ENCODE peak calls at places on chromosomes 16 and 17, in ten cellular contexts. One of them, this sample, is unnamed.

GRCh38 chr17:50605434-50605833 is 29.2 kb upstream of the ABCC3 start:
- DNase-seq in stimulated activated CD8-positive, alpha-beta memory T cell treated with anti-CD3 and anti-CD28 coated beads, Interleukin-15, amount 100 ng/mL, for 24 hours: no peak
- DNase-seq in COR-L47: no peak
- DNase-seq in upper lobe of right lung: no peak
- DNase-seq in kidney epithelial cell: no peak
- DNase-seq in transverse colon: no peak
- DNase-seq in stomach: no peak
- DNase-seq in progenitor cell of endocrine pancreas: no peak
- DNase-seq in lung: no peak
- DNase-seq in ovary: no peak
- DNase-seq in this sample: no peak

GRCh38 chr16:2530629-2531318 is 434 bp downstream of the CEMP1 start:
- DNase-seq in stimulated activated CD8-positive, alpha-beta memory T cell treated with anti-CD3 and anti-CD28 coated beads, Interleukin-15, amount 100 ng/mL, for 24 hours: no peak
- DNase-seq in COR-L47: no peak
- DNase-seq in upper lobe of right lung: peak
- DNase-seq in kidney epithelial cell: no peak
- DNase-seq in transverse colon: no peak
- DNase-seq in stomach: no peak
- DNase-seq in progenitor cell of endocrine pancreas: no peak
- DNase-seq in lung: no peak
- DNase-seq in ovary: no peak
- DNase-seq in this sample: no peak

GRCh38 chr17:55121268-55121667 is 143.5 kb upstream of the HLF start:
- DNase-seq in stimulated activated CD8-positive, alpha-beta memory T cell treated with anti-CD3 and anti-CD28 coated beads, Interleukin-15, amount 100 ng/mL, for 24 hours: no peak
- DNase-seq in COR-L47: no peak
- DNase-seq in upper lobe of right lung: no peak
- DNase-seq in kidney epithelial cell: no peak
- DNase-seq in transverse colon: no peak
- DNase-seq in stomach: no peak
- DNase-seq in progenitor cell of endocrine pancreas: no peak
- DNase-seq in lung: no peak
- DNase-seq in ovary: no peak
- DNase-seq in this sample: no peak

GRCh38 chr17:9057310-9057709 is 36.0 kb downstream of the NTN1 start:
- DNase-seq in stimulated activated CD8-positive, alpha-beta memory T cell treated with anti-CD3 and anti-CD28 coated beads, Interleukin-15, amount 100 ng/mL, for 24 hours: no peak
- DNase-seq in COR-L47: no peak
- DNase-seq in upper lobe of right lung: no peak
- DNase-seq in kidney epithelial cell: no peak
- DNase-seq in transverse colon: no peak
- DNase-seq in stomach: no peak
- DNase-seq in progenitor cell of endocrine pancreas: no peak
- DNase-seq in lung: no peak
- DNase-seq in ovary: no peak
- DNase-seq in this sample: no peak

GRCh38 chr17:62064791-62065563 is at the start of gene MED13:
- DNase-seq in stimulated activated CD8-positive, alpha-beta memory T cell treated with anti-CD3 and anti-CD28 coated beads, Interleukin-15, amount 100 ng/mL, for 24 hours: peak
- DNase-seq in COR-L47: peak
- DNase-seq in upper lobe of right lung: peak
- DNase-seq in kidney epithelial cell: no peak
- DNase-seq in transverse colon: peak
- DNase-seq in stomach: peak
- DNase-seq in progenitor cell of endocrine pancreas: peak
- DNase-seq in lung: peak
- DNase-seq in ovary: peak
- DNase-seq in this sample: no peak

GRCh38 chr17:73196500-73196899 is 3.6 kb downstream of the COG1 start:
- DNase-seq in stimulated activated CD8-positive, alpha-beta memory T cell treated with anti-CD3 and anti-CD28 coated beads, Interleukin-15, amount 100 ng/mL, for 24 hours: no peak
- DNase-seq in COR-L47: no peak
- DNase-seq in upper lobe of right lung: no peak
- DNase-seq in kidney epithelial cell: no peak
- DNase-seq in transverse colon: peak
- DNase-seq in stomach: peak
- DNase-seq in progenitor cell of endocrine pancreas: no peak
- DNase-seq in lung: no peak
- DNase-seq in ovary: peak
- DNase-seq in this sample: no peak

GRCh38 chr17:7025240-7025639 is 2.4 kb downstream of the BCL6B start:
- DNase-seq in stimulated activated CD8-positive, alpha-beta memory T cell treated with anti-CD3 and anti-CD28 coated beads, Interleukin-15, amount 100 ng/mL, for 24 hours: no peak
- DNase-seq in COR-L47: no peak
- DNase-seq in upper lobe of right lung: no peak
- DNase-seq in kidney epithelial cell: no peak
- DNase-seq in transverse colon: no peak
- DNase-seq in stomach: no peak
- DNase-seq in progenitor cell of endocrine pancreas: no peak
- DNase-seq in lung: no peak
- DNase-seq in ovary: no peak
- DNase-seq in this sample: no peak

GRCh38 chr16:76932541-76933211 is 258.3 kb upstream of the MON1B start:
- DNase-seq in stimulated activated CD8-positive, alpha-beta memory T cell treated with anti-CD3 and anti-CD28 coated beads, Interleukin-15, amount 100 ng/mL, for 24 hours: no peak
- DNase-seq in COR-L47: no peak
- DNase-seq in upper lobe of right lung: no peak
- DNase-seq in kidney epithelial cell: peak
- DNase-seq in transverse colon: no peak
- DNase-seq in stomach: no peak
- DNase-seq in progenitor cell of endocrine pancreas: no peak
- DNase-seq in lung: no peak
- DNase-seq in ovary: no peak
- DNase-seq in this sample: no peak

GRCh38 chr17:49995055-49995738 is at the start of gene DLX3:
- DNase-seq in stimulated activated CD8-positive, alpha-beta memory T cell treated with anti-CD3 and anti-CD28 coated beads, Interleukin-15, amount 100 ng/mL, for 24 hours: no peak
- DNase-seq in COR-L47: peak
- DNase-seq in upper lobe of right lung: peak
- DNase-seq in kidney epithelial cell: no peak
- DNase-seq in transverse colon: peak
- DNase-seq in stomach: peak
- DNase-seq in progenitor cell of endocrine pancreas: peak
- DNase-seq in lung: peak
- DNase-seq in ovary: peak
- DNase-seq in this sample: no peak

GRCh38 chr17:40490289-40490853 is 11.1 kb downstream of the TNS4 start:
- DNase-seq in stimulated activated CD8-positive, alpha-beta memory T cell treated with anti-CD3 and anti-CD28 coated beads, Interleukin-15, amount 100 ng/mL, for 24 hours: no peak
- DNase-seq in COR-L47: peak
- DNase-seq in upper lobe of right lung: no peak
- DNase-seq in kidney epithelial cell: peak
- DNase-seq in transverse colon: peak
- DNase-seq in stomach: no peak
- DNase-seq in progenitor cell of endocrine pancreas: no peak
- DNase-seq in lung: no peak
- DNase-seq in ovary: peak
- DNase-seq in this sample: no peak

GRCh38 chr16:1183235-1183907 is 30.5 kb downstream of the CACNA1H start:
- DNase-seq in stimulated activated CD8-positive, alpha-beta memory T cell treated with anti-CD3 and anti-CD28 coated beads, Interleukin-15, amount 100 ng/mL, for 24 hours: no peak
- DNase-seq in COR-L47: peak
- DNase-seq in upper lobe of right lung: no peak
- DNase-seq in kidney epithelial cell: no peak
- DNase-seq in transverse colon: peak
- DNase-seq in stomach: no peak
- DNase-seq in progenitor cell of endocrine pancreas: no peak
- DNase-seq in lung: no peak
- DNase-seq in ovary: peak
- DNase-seq in this sample: no peak

GRCh38 chr17:69602969-69603368 is 188.5 kb downstream of the MAP2K6 start:
- DNase-seq in stimulated activated CD8-positive, alpha-beta memory T cell treated with anti-CD3 and anti-CD28 coated beads, Interleukin-15, amount 100 ng/mL, for 24 hours: no peak
- DNase-seq in COR-L47: no peak
- DNase-seq in upper lobe of right lung: no peak
- DNase-seq in kidney epithelial cell: no peak
- DNase-seq in transverse colon: no peak
- DNase-seq in stomach: no peak
- DNase-seq in progenitor cell of endocrine pancreas: no peak
- DNase-seq in lung: no peak
- DNase-seq in ovary: no peak
- DNase-seq in this sample: no peak

GRCh38 chr16:83420206-83420760 is 387.5 kb upstream of the HSBP1 start:
- DNase-seq in stimulated activated CD8-positive, alpha-beta memory T cell treated with anti-CD3 and anti-CD28 coated beads, Interleukin-15, amount 100 ng/mL, for 24 hours: no peak
- DNase-seq in COR-L47: no peak
- DNase-seq in upper lobe of right lung: no peak
- DNase-seq in kidney epithelial cell: no peak
- DNase-seq in transverse colon: no peak
- DNase-seq in stomach: no peak
- DNase-seq in progenitor cell of endocrine pancreas: no peak
- DNase-seq in lung: no peak
- DNase-seq in ovary: no peak
- DNase-seq in this sample: no peak

GRCh38 chr17:80145076-80146075 is 1.6 kb downstream of the EIF4A3 start:
- DNase-seq in stimulated activated CD8-positive, alpha-beta memory T cell treated with anti-CD3 and anti-CD28 coated beads, Interleukin-15, amount 100 ng/mL, for 24 hours: no peak
- DNase-seq in COR-L47: no peak
- DNase-seq in upper lobe of right lung: no peak
- DNase-seq in kidney epithelial cell: no peak
- DNase-seq in transverse colon: no peak
- DNase-seq in stomach: no peak
- DNase-seq in progenitor cell of endocrine pancreas: no peak
- DNase-seq in lung: no peak
- DNase-seq in ovary: no peak
- DNase-seq in this sample: no peak

GRCh38 chr17:21297597-21297996 is 13.1 kb downstream of the MAP2K3 start:
- DNase-seq in stimulated activated CD8-positive, alpha-beta memory T cell treated with anti-CD3 and anti-CD28 coated beads, Interleukin-15, amount 100 ng/mL, for 24 hours: no peak
- DNase-seq in COR-L47: no peak
- DNase-seq in upper lobe of right lung: peak
- DNase-seq in kidney epithelial cell: no peak
- DNase-seq in transverse colon: no peak
- DNase-seq in stomach: no peak
- DNase-seq in progenitor cell of endocrine pancreas: no peak
- DNase-seq in lung: no peak
- DNase-seq in ovary: no peak
- DNase-seq in this sample: no peak

GRCh38 chr16:49594706-49595534 is 221.3 kb downstream of the C16orf78 start:
- DNase-seq in stimulated activated CD8-positive, alpha-beta memory T cell treated with anti-CD3 and anti-CD28 coated beads, Interleukin-15, amount 100 ng/mL, for 24 hours: no peak
- DNase-seq in COR-L47: no peak
- DNase-seq in upper lobe of right lung: no peak
- DNase-seq in kidney epithelial cell: no peak
- DNase-seq in transverse colon: no peak
- DNase-seq in stomach: peak
- DNase-seq in progenitor cell of endocrine pancreas: no peak
- DNase-seq in lung: no peak
- DNase-seq in ovary: no peak
- DNase-seq in this sample: no peak

GRCh38 chr16:31700530-31701388 is 172.8 kb upstream of the ZNF267 start:
- DNase-seq in stimulated activated CD8-positive, alpha-beta memory T cell treated with anti-CD3 and anti-CD28 coated beads, Interleukin-15, amount 100 ng/mL, for 24 hours: peak
- DNase-seq in COR-L47: no peak
- DNase-seq in upper lobe of right lung: peak
- DNase-seq in kidney epithelial cell: peak
- DNase-seq in transverse colon: peak
- DNase-seq in stomach: peak
- DNase-seq in progenitor cell of endocrine pancreas: peak
- DNase-seq in lung: peak
- DNase-seq in ovary: peak
- DNase-seq in this sample: no peak

GRCh38 chr17:7852262-7852670 is 2.6 kb upstream of the TMEM88 start:
- DNase-seq in stimulated activated CD8-positive, alpha-beta memory T cell treated with anti-CD3 and anti-CD28 coated beads, Interleukin-15, amount 100 ng/mL, for 24 hours: no peak
- DNase-seq in COR-L47: no peak
- DNase-seq in upper lobe of right lung: no peak
- DNase-seq in kidney epithelial cell: no peak
- DNase-seq in transverse colon: no peak
- DNase-seq in stomach: no peak
- DNase-seq in progenitor cell of endocrine pancreas: no peak
- DNase-seq in lung: no peak
- DNase-seq in ovary: peak
- DNase-seq in this sample: no peak

GRCh38 chr17:37650419-37651003 is 7.3 kb upstream of the DDX52 start:
- DNase-seq in stimulated activated CD8-positive, alpha-beta memory T cell treated with anti-CD3 and anti-CD28 coated beads, Interleukin-15, amount 100 ng/mL, for 24 hours: no peak
- DNase-seq in COR-L47: peak
- DNase-seq in upper lobe of right lung: no peak
- DNase-seq in kidney epithelial cell: no peak
- DNase-seq in transverse colon: peak
- DNase-seq in stomach: no peak
- DNase-seq in progenitor cell of endocrine pancreas: no peak
- DNase-seq in lung: no peak
- DNase-seq in ovary: no peak
- DNase-seq in this sample: no peak

GRCh38 chr16:67844441-67844840 is 2.3 kb upstream of the NUTF2 start:
- DNase-seq in stimulated activated CD8-positive, alpha-beta memory T cell treated with anti-CD3 and anti-CD28 coated beads, Interleukin-15, amount 100 ng/mL, for 24 hours: no peak
- DNase-seq in COR-L47: no peak
- DNase-seq in upper lobe of right lung: no peak
- DNase-seq in kidney epithelial cell: no peak
- DNase-seq in transverse colon: no peak
- DNase-seq in stomach: no peak
- DNase-seq in progenitor cell of endocrine pancreas: no peak
- DNase-seq in lung: no peak
- DNase-seq in ovary: no peak
- DNase-seq in this sample: no peak

GRCh38 chr16:58509256-58510096 is 5.8 kb upstream of the SETD6 start:
- DNase-seq in stimulated activated CD8-positive, alpha-beta memory T cell treated with anti-CD3 and anti-CD28 coated beads, Interleukin-15, amount 100 ng/mL, for 24 hours: no peak
- DNase-seq in COR-L47: no peak
- DNase-seq in upper lobe of right lung: peak
- DNase-seq in kidney epithelial cell: no peak
- DNase-seq in transverse colon: no peak
- DNase-seq in stomach: peak
- DNase-seq in progenitor cell of endocrine pancreas: no peak
- DNase-seq in lung: no peak
- DNase-seq in ovary: peak
- DNase-seq in this sample: no peak

GRCh38 chr17:82249896-82250581 is 21.2 kb downstream of the SLC16A3 start:
- DNase-seq in stimulated activated CD8-positive, alpha-beta memory T cell treated with anti-CD3 and anti-CD28 coated beads, Interleukin-15, amount 100 ng/mL, for 24 hours: no peak
- DNase-seq in COR-L47: no peak
- DNase-seq in upper lobe of right lung: peak
- DNase-seq in kidney epithelial cell: no peak
- DNase-seq in transverse colon: no peak
- DNase-seq in stomach: no peak
- DNase-seq in progenitor cell of endocrine pancreas: no peak
- DNase-seq in lung: no peak
- DNase-seq in ovary: peak
- DNase-seq in this sample: no peak

GRCh38 chr16:30893744-30894539 is at the start of gene BCL7C:
- DNase-seq in stimulated activated CD8-positive, alpha-beta memory T cell treated with anti-CD3 and anti-CD28 coated beads, Interleukin-15, amount 100 ng/mL, for 24 hours: peak
- DNase-seq in COR-L47: peak
- DNase-seq in upper lobe of right lung: peak
- DNase-seq in kidney epithelial cell: no peak
- DNase-seq in transverse colon: peak
- DNase-seq in stomach: peak
- DNase-seq in progenitor cell of endocrine pancreas: peak
- DNase-seq in lung: peak
- DNase-seq in ovary: peak
- DNase-seq in this sample: no peak

GRCh38 chr17:58587713-58588117 is 73.3 kb upstream of the MTMR4 start:
- DNase-seq in stimulated activated CD8-positive, alpha-beta memory T cell treated with anti-CD3 and anti-CD28 coated beads, Interleukin-15, amount 100 ng/mL, for 24 hours: peak
- DNase-seq in COR-L47: peak
- DNase-seq in upper lobe of right lung: peak
- DNase-seq in kidney epithelial cell: no peak
- DNase-seq in transverse colon: peak
- DNase-seq in stomach: peak
- DNase-seq in progenitor cell of endocrine pancreas: peak
- DNase-seq in lung: peak
- DNase-seq in ovary: peak
- DNase-seq in this sample: peak

GRCh38 chr17:44071198-44071520 is 624 bp downstream of the G6PC3 start:
- DNase-seq in stimulated activated CD8-positive, alpha-beta memory T cell treated with anti-CD3 and anti-CD28 coated beads, Interleukin-15, amount 100 ng/mL, for 24 hours: no peak
- DNase-seq in COR-L47: no peak
- DNase-seq in upper lobe of right lung: no peak
- DNase-seq in kidney epithelial cell: no peak
- DNase-seq in transverse colon: no peak
- DNase-seq in stomach: no peak
- DNase-seq in progenitor cell of endocrine pancreas: no peak
- DNase-seq in lung: no peak
- DNase-seq in ovary: no peak
- DNase-seq in this sample: no peak

GRCh38 chr17:21500064-21500463 is 123.9 kb downstream of the KCNJ12 start:
- DNase-seq in stimulated activated CD8-positive, alpha-beta memory T cell treated with anti-CD3 and anti-CD28 coated beads, Interleukin-15, amount 100 ng/mL, for 24 hours: no peak
- DNase-seq in COR-L47: no peak
- DNase-seq in upper lobe of right lung: no peak
- DNase-seq in kidney epithelial cell: no peak
- DNase-seq in transverse colon: no peak
- DNase-seq in stomach: no peak
- DNase-seq in progenitor cell of endocrine pancreas: no peak
- DNase-seq in lung: no peak
- DNase-seq in ovary: no peak
- DNase-seq in this sample: no peak

This sample was measured in Panc1.